ENCODE peak calls at places on chromosome 21, in nine cellular contexts. One of them, this sample, is unnamed.

GRCh38 chr21:14773777-14774345 is 227.7 kb upstream of the SAMSN1 start:
- DNase-seq in cardiac fibroblast: peak
- DNase-seq in C1 segment of cervical spinal cord: no peak
- DNase-seq in activated CD4-positive, alpha-beta T cell treated with anti-CD3 and anti-CD28 coated beads, Interleukin-2, amount 50 U/mL, for 24 hours: peak
- DNase-seq in brain microvascular endothelial cell: peak
- DNase-seq in NCI-H1105: no peak
- DNase-seq in naive thymus-derived CD4-positive, alpha-beta T cell: peak
- DNase-seq in tibial artery: peak
- DNase-seq in M059J: peak
- DNase-seq in this sample: no peak

GRCh38 chr21:42570841-42571387 is 57.3 kb downstream of the SLC37A1 start:
- DNase-seq in cardiac fibroblast: no peak
- DNase-seq in C1 segment of cervical spinal cord: peak
- DNase-seq in activated CD4-positive, alpha-beta T cell treated with anti-CD3 and anti-CD28 coated beads, Interleukin-2, amount 50 U/mL, for 24 hours: no peak
- DNase-seq in brain microvascular endothelial cell: no peak
- DNase-seq in NCI-H1105: peak
- DNase-seq in naive thymus-derived CD4-positive, alpha-beta T cell: no peak
- DNase-seq in tibial artery: peak
- DNase-seq in M059J: peak
- DNase-seq in this sample: no peak

GRCh38 chr21:27681841-27682240 is 715.0 kb upstream of the ADAMTS5 start:
- DNase-seq in cardiac fibroblast: peak
- DNase-seq in C1 segment of cervical spinal cord: no peak
- DNase-seq in activated CD4-positive, alpha-beta T cell treated with anti-CD3 and anti-CD28 coated beads, Interleukin-2, amount 50 U/mL, for 24 hours: no peak
- DNase-seq in brain microvascular endothelial cell: peak
- DNase-seq in NCI-H1105: no peak
- DNase-seq in naive thymus-derived CD4-positive, alpha-beta T cell: no peak
- DNase-seq in tibial artery: no peak
- DNase-seq in M059J: peak
- DNase-seq in this sample: no peak

GRCh38 chr21:44317871-44318270 is 18.0 kb downstream of the PFKL start:
- DNase-seq in cardiac fibroblast: no peak
- DNase-seq in C1 segment of cervical spinal cord: no peak
- DNase-seq in activated CD4-positive, alpha-beta T cell treated with anti-CD3 and anti-CD28 coated beads, Interleukin-2, amount 50 U/mL, for 24 hours: no peak
- DNase-seq in brain microvascular endothelial cell: no peak
- DNase-seq in NCI-H1105: no peak
- DNase-seq in naive thymus-derived CD4-positive, alpha-beta T cell: no peak
- DNase-seq in tibial artery: no peak
- DNase-seq in M059J: no peak
- DNase-seq in this sample: no peak

GRCh38 chr21:34280987-34281386 is 82.8 kb upstream of the KCNE2 start:
- DNase-seq in cardiac fibroblast: no peak
- DNase-seq in C1 segment of cervical spinal cord: no peak
- DNase-seq in activated CD4-positive, alpha-beta T cell treated with anti-CD3 and anti-CD28 coated beads, Interleukin-2, amount 50 U/mL, for 24 hours: no peak
- DNase-seq in brain microvascular endothelial cell: no peak
- DNase-seq in NCI-H1105: no peak
- DNase-seq in naive thymus-derived CD4-positive, alpha-beta T cell: no peak
- DNase-seq in tibial artery: no peak
- DNase-seq in M059J: no peak
- DNase-seq in this sample: no peak

GRCh38 chr21:44013380-44014088 is 1.4 kb downstream of the TRAPPC10 start:
- DNase-seq in cardiac fibroblast: no peak
- DNase-seq in C1 segment of cervical spinal cord: no peak
- DNase-seq in activated CD4-positive, alpha-beta T cell treated with anti-CD3 and anti-CD28 coated beads, Interleukin-2, amount 50 U/mL, for 24 hours: no peak
- DNase-seq in brain microvascular endothelial cell: no peak
- DNase-seq in NCI-H1105: no peak
- DNase-seq in naive thymus-derived CD4-positive, alpha-beta T cell: no peak
- DNase-seq in tibial artery: no peak
- DNase-seq in M059J: peak
- DNase-seq in this sample: no peak

GRCh38 chr21:33939224-33939623 is 23.6 kb upstream of the ATP5PO start:
- DNase-seq in cardiac fibroblast: no peak
- DNase-seq in C1 segment of cervical spinal cord: no peak
- DNase-seq in activated CD4-positive, alpha-beta T cell treated with anti-CD3 and anti-CD28 coated beads, Interleukin-2, amount 50 U/mL, for 24 hours: no peak
- DNase-seq in brain microvascular endothelial cell: no peak
- DNase-seq in NCI-H1105: no peak
- DNase-seq in naive thymus-derived CD4-positive, alpha-beta T cell: no peak
- DNase-seq in tibial artery: no peak
- DNase-seq in M059J: no peak
- DNase-seq in this sample: no peak

GRCh38 chr21:33334824-33335223 is 10.1 kb downstream of the IFNAR1 start:
- DNase-seq in cardiac fibroblast: peak
- DNase-seq in C1 segment of cervical spinal cord: no peak
- DNase-seq in activated CD4-positive, alpha-beta T cell treated with anti-CD3 and anti-CD28 coated beads, Interleukin-2, amount 50 U/mL, for 24 hours: no peak
- DNase-seq in brain microvascular endothelial cell: no peak
- DNase-seq in NCI-H1105: no peak
- DNase-seq in naive thymus-derived CD4-positive, alpha-beta T cell: no peak
- DNase-seq in tibial artery: no peak
- DNase-seq in M059J: peak
- DNase-seq in this sample: no peak

GRCh38 chr21:41972511-41973205 is 18.8 kb upstream of the C2CD2 start:
- DNase-seq in cardiac fibroblast: no peak
- DNase-seq in C1 segment of cervical spinal cord: no peak
- DNase-seq in activated CD4-positive, alpha-beta T cell treated with anti-CD3 and anti-CD28 coated beads, Interleukin-2, amount 50 U/mL, for 24 hours: no peak
- DNase-seq in brain microvascular endothelial cell: no peak
- DNase-seq in NCI-H1105: no peak
- DNase-seq in naive thymus-derived CD4-positive, alpha-beta T cell: no peak
- DNase-seq in tibial artery: no peak
- DNase-seq in M059J: no peak
- DNase-seq in this sample: no peak

GRCh38 chr21:42097860-42098259 is 26.7 kb downstream of the UMODL1 start:
- DNase-seq in cardiac fibroblast: peak
- DNase-seq in C1 segment of cervical spinal cord: no peak
- DNase-seq in activated CD4-positive, alpha-beta T cell treated with anti-CD3 and anti-CD28 coated beads, Interleukin-2, amount 50 U/mL, for 24 hours: no peak
- DNase-seq in brain microvascular endothelial cell: peak
- DNase-seq in NCI-H1105: no peak
- DNase-seq in naive thymus-derived CD4-positive, alpha-beta T cell: no peak
- DNase-seq in tibial artery: peak
- DNase-seq in M059J: peak
- DNase-seq in this sample: no peak

GRCh38 chr21:40840441-40840840 is 6.5 kb downstream of the DSCAM start:
- DNase-seq in cardiac fibroblast: no peak
- DNase-seq in C1 segment of cervical spinal cord: no peak
- DNase-seq in activated CD4-positive, alpha-beta T cell treated with anti-CD3 and anti-CD28 coated beads, Interleukin-2, amount 50 U/mL, for 24 hours: no peak
- DNase-seq in brain microvascular endothelial cell: no peak
- DNase-seq in NCI-H1105: no peak
- DNase-seq in naive thymus-derived CD4-positive, alpha-beta T cell: no peak
- DNase-seq in tibial artery: no peak
- DNase-seq in M059J: no peak
- DNase-seq in this sample: no peak

GRCh38 chr21:41011968-41012367 is 156.0 kb upstream of the BACE2 start:
- DNase-seq in cardiac fibroblast: no peak
- DNase-seq in C1 segment of cervical spinal cord: no peak
- DNase-seq in activated CD4-positive, alpha-beta T cell treated with anti-CD3 and anti-CD28 coated beads, Interleukin-2, amount 50 U/mL, for 24 hours: no peak
- DNase-seq in brain microvascular endothelial cell: no peak
- DNase-seq in NCI-H1105: no peak
- DNase-seq in naive thymus-derived CD4-positive, alpha-beta T cell: no peak
- DNase-seq in tibial artery: no peak
- DNase-seq in M059J: peak
- DNase-seq in this sample: no peak

GRCh38 chr21:44939532-44940115 is at the start of gene SLX9:
- DNase-seq in cardiac fibroblast: peak
- DNase-seq in C1 segment of cervical spinal cord: peak
- DNase-seq in activated CD4-positive, alpha-beta T cell treated with anti-CD3 and anti-CD28 coated beads, Interleukin-2, amount 50 U/mL, for 24 hours: peak
- DNase-seq in brain microvascular endothelial cell: no peak
- DNase-seq in NCI-H1105: peak
- DNase-seq in naive thymus-derived CD4-positive, alpha-beta T cell: peak
- DNase-seq in tibial artery: peak
- DNase-seq in M059J: peak
- DNase-seq in this sample: peak

GRCh38 chr21:40047211-40047610 is 180.0 kb downstream of the PCP4 start:
- DNase-seq in cardiac fibroblast: no peak
- DNase-seq in C1 segment of cervical spinal cord: no peak
- DNase-seq in activated CD4-positive, alpha-beta T cell treated with anti-CD3 and anti-CD28 coated beads, Interleukin-2, amount 50 U/mL, for 24 hours: no peak
- DNase-seq in brain microvascular endothelial cell: no peak
- DNase-seq in NCI-H1105: no peak
- DNase-seq in naive thymus-derived CD4-positive, alpha-beta T cell: no peak
- DNase-seq in tibial artery: no peak
- DNase-seq in M059J: no peak
- DNase-seq in this sample: no peak

GRCh38 chr21:39655589-39655988 is 42.8 kb downstream of the B3GALT5 start:
- DNase-seq in cardiac fibroblast: no peak
- DNase-seq in C1 segment of cervical spinal cord: no peak
- DNase-seq in activated CD4-positive, alpha-beta T cell treated with anti-CD3 and anti-CD28 coated beads, Interleukin-2, amount 50 U/mL, for 24 hours: no peak
- DNase-seq in brain microvascular endothelial cell: no peak
- DNase-seq in NCI-H1105: no peak
- DNase-seq in naive thymus-derived CD4-positive, alpha-beta T cell: no peak
- DNase-seq in tibial artery: no peak
- DNase-seq in M059J: no peak
- DNase-seq in this sample: no peak

GRCh38 chr21:29307718-29308455 is 9.2 kb downstream of the BACH1 start:
- DNase-seq in cardiac fibroblast: no peak
- DNase-seq in C1 segment of cervical spinal cord: no peak
- DNase-seq in activated CD4-positive, alpha-beta T cell treated with anti-CD3 and anti-CD28 coated beads, Interleukin-2, amount 50 U/mL, for 24 hours: no peak
- DNase-seq in brain microvascular endothelial cell: no peak
- DNase-seq in NCI-H1105: no peak
- DNase-seq in naive thymus-derived CD4-positive, alpha-beta T cell: no peak
- DNase-seq in tibial artery: no peak
- DNase-seq in M059J: no peak
- DNase-seq in this sample: no peak

GRCh38 chr21:31255036-31255435 is 89.0 kb downstream of the TIAM1 start:
- DNase-seq in cardiac fibroblast: no peak
- DNase-seq in C1 segment of cervical spinal cord: no peak
- DNase-seq in activated CD4-positive, alpha-beta T cell treated with anti-CD3 and anti-CD28 coated beads, Interleukin-2, amount 50 U/mL, for 24 hours: no peak
- DNase-seq in brain microvascular endothelial cell: no peak
- DNase-seq in NCI-H1105: no peak
- DNase-seq in naive thymus-derived CD4-positive, alpha-beta T cell: no peak
- DNase-seq in tibial artery: no peak
- DNase-seq in M059J: no peak
- DNase-seq in this sample: no peak

GRCh38 chr21:37748351-37748750 is 167.9 kb downstream of the KCNJ6 start:
- DNase-seq in cardiac fibroblast: no peak
- DNase-seq in C1 segment of cervical spinal cord: no peak
- DNase-seq in activated CD4-positive, alpha-beta T cell treated with anti-CD3 and anti-CD28 coated beads, Interleukin-2, amount 50 U/mL, for 24 hours: no peak
- DNase-seq in brain microvascular endothelial cell: no peak
- DNase-seq in NCI-H1105: no peak
- DNase-seq in naive thymus-derived CD4-positive, alpha-beta T cell: no peak
- DNase-seq in tibial artery: no peak
- DNase-seq in M059J: peak
- DNase-seq in this sample: no peak

This sample was measured in GM06990.